ENCODE peak calls at places on chromosome 16, in five cellular contexts. E, V, C, T and P are unnamed samples.

GRCh38 chr16:56851671-56852400 is 13.2 kb upstream of the SLC12A3 start:
- DNase-seq in E (no peak), V (no peak), C (no peak), T (no peak), P (no peak)

GRCh38 chr16:47876494-47876893 is 279.3 kb downstream of the ABCC12 start:
- DNase-seq in E (no peak), V (no peak), C (no peak), T (no peak), P (no peak)

GRCh38 chr16:65546353-65546791 is 424.5 kb upstream of the CDH11 start:
- DNase-seq in E (peak), V (no peak), C (no peak), T (no peak), P (no peak)

GRCh38 chr16:693766-694165 is 3.6 kb upstream of the WDR24 start:
- DNase-seq in E (no peak), V (no peak), C (no peak), T (no peak), P (no peak)

GRCh38 chr16:16075463-16076399 is 126.3 kb downstream of the ABCC1 start:
- DNase-seq in E (no peak), V (no peak), C (peak), T (no peak), P (peak)

GRCh38 chr16:72645526-72645925 is 402.4 kb downstream of the ZFHX3 start:
- DNase-seq in E (no peak), V (no peak), C (no peak), T (no peak), P (no peak)

GRCh38 chr16:48059936-48060335 is 95.9 kb downstream of the ABCC12 start:
- DNase-seq in E (no peak), V (no peak), C (no peak), T (no peak), P (no peak)

GRCh38 chr16:9929313-9929712 is 252.9 kb downstream of the GRIN2A start:
- DNase-seq in E (no peak), V (no peak), C (no peak), T (no peak), P (no peak)

GRCh38 chr16:58094791-58095574 is 34.2 kb downstream of the CFAP20 start:
- DNase-seq in E (no peak), V (no peak), C (no peak), T (no peak), P (no peak)